ENCODE peak calls at places on chromosomes 3 and 15, in nine cellular contexts. One of them, this sample, is unnamed.

GRCh38 chr3:23115171-23115877 is 87.8 kb upstream of the UBE2E2 start:
- DNase-seq in activated CD8-positive, alpha-beta T cell treated with anti-CD3 and anti-CD28 coated beads for 36 hours: no peak
- DNase-seq in Jurkat, Clone E6-1: peak
- DNase-seq in testis: no peak
- DNase-seq in CD8-positive, alpha-beta memory T cell: no peak
- DNase-seq in pancreas: no peak
- DNase-seq in naive thymus-derived CD8-positive, alpha-beta T cell: no peak
- DNase-seq in OCI-M1: peak
- DNase-seq in thoracic aorta: no peak
- DNase-seq in this sample: no peak

GRCh38 chr15:100635406-100636071 is 33.1 kb downstream of the ASB7 start:
- DNase-seq in CD8-positive, alpha-beta memory T cell: no peak
- DNase-seq in OCI-M1: no peak
- DNase-seq in Jurkat, Clone E6-1: no peak
- DNase-seq in naive thymus-derived CD8-positive, alpha-beta T cell: no peak
- DNase-seq in testis: no peak
- DNase-seq in thoracic aorta: no peak
- DNase-seq in activated CD8-positive, alpha-beta T cell treated with anti-CD3 and anti-CD28 coated beads for 36 hours: no peak
- DNase-seq in pancreas: no peak
- DNase-seq in this sample: no peak

GRCh38 chr3:65914032-65914739 is 124.5 kb downstream of the MAGI1 start:
- DNase-seq in CD8-positive, alpha-beta memory T cell: no peak
- DNase-seq in activated CD8-positive, alpha-beta T cell treated with anti-CD3 and anti-CD28 coated beads for 36 hours: no peak
- DNase-seq in Jurkat, Clone E6-1: no peak
- DNase-seq in pancreas: no peak
- DNase-seq in testis: no peak
- DNase-seq in OCI-M1: no peak
- DNase-seq in thoracic aorta: no peak
- DNase-seq in naive thymus-derived CD8-positive, alpha-beta T cell: no peak
- DNase-seq in this sample: no peak

GRCh38 chr15:52005748-52006701 is 13.0 kb upstream of the MAPK6 start:
- DNase-seq in OCI-M1: peak
- DNase-seq in naive thymus-derived CD8-positive, alpha-beta T cell: no peak
- DNase-seq in pancreas: no peak
- DNase-seq in Jurkat, Clone E6-1: no peak
- DNase-seq in thoracic aorta: no peak
- DNase-seq in testis: no peak
- DNase-seq in activated CD8-positive, alpha-beta T cell treated with anti-CD3 and anti-CD28 coated beads for 36 hours: peak
- DNase-seq in CD8-positive, alpha-beta memory T cell: no peak
- DNase-seq in this sample: no peak

GRCh38 chr3:73614385-73614784 is 10.4 kb downstream of the PDZRN3 start:
- DNase-seq in pancreas: peak
- DNase-seq in thoracic aorta: no peak
- DNase-seq in OCI-M1: peak
- DNase-seq in CD8-positive, alpha-beta memory T cell: no peak
- DNase-seq in Jurkat, Clone E6-1: no peak
- DNase-seq in naive thymus-derived CD8-positive, alpha-beta T cell: no peak
- DNase-seq in testis: peak
- DNase-seq in activated CD8-positive, alpha-beta T cell treated with anti-CD3 and anti-CD28 coated beads for 36 hours: no peak
- DNase-seq in this sample: no peak

GRCh38 chr15:39597751-39598185 is 16.9 kb downstream of the THBS1 start:
- DNase-seq in pancreas: no peak
- DNase-seq in naive thymus-derived CD8-positive, alpha-beta T cell: no peak
- DNase-seq in thoracic aorta: no peak
- DNase-seq in testis: no peak
- DNase-seq in activated CD8-positive, alpha-beta T cell treated with anti-CD3 and anti-CD28 coated beads for 36 hours: no peak
- DNase-seq in OCI-M1: no peak
- DNase-seq in Jurkat, Clone E6-1: no peak
- DNase-seq in CD8-positive, alpha-beta memory T cell: no peak
- DNase-seq in this sample: no peak

GRCh38 chr3:9399746-9400145 is 2.3 kb downstream of the SETD5 start:
- DNase-seq in activated CD8-positive, alpha-beta T cell treated with anti-CD3 and anti-CD28 coated beads for 36 hours: no peak
- DNase-seq in Jurkat, Clone E6-1: no peak
- DNase-seq in pancreas: peak
- DNase-seq in thoracic aorta: peak
- DNase-seq in testis: peak
- DNase-seq in naive thymus-derived CD8-positive, alpha-beta T cell: no peak
- DNase-seq in CD8-positive, alpha-beta memory T cell: no peak
- DNase-seq in OCI-M1: peak
- DNase-seq in this sample: peak

GRCh38 chr3:5190147-5190791 is 2.8 kb downstream of the EDEM1 start:
- DNase-seq in thoracic aorta: no peak
- DNase-seq in CD8-positive, alpha-beta memory T cell: no peak
- DNase-seq in activated CD8-positive, alpha-beta T cell treated with anti-CD3 and anti-CD28 coated beads for 36 hours: peak
- DNase-seq in Jurkat, Clone E6-1: no peak
- DNase-seq in pancreas: no peak
- DNase-seq in naive thymus-derived CD8-positive, alpha-beta T cell: no peak
- DNase-seq in testis: no peak
- DNase-seq in OCI-M1: no peak
- DNase-seq in this sample: no peak

GRCh38 chr15:94259121-94259776 is 27.9 kb downstream of the MCTP2 start:
- DNase-seq in testis: no peak
- DNase-seq in Jurkat, Clone E6-1: no peak
- DNase-seq in OCI-M1: peak
- DNase-seq in thoracic aorta: no peak
- DNase-seq in naive thymus-derived CD8-positive, alpha-beta T cell: no peak
- DNase-seq in CD8-positive, alpha-beta memory T cell: no peak
- DNase-seq in pancreas: no peak
- DNase-seq in activated CD8-positive, alpha-beta T cell treated with anti-CD3 and anti-CD28 coated beads for 36 hours: no peak
- DNase-seq in this sample: no peak

GRCh38 chr3:66107855-66108254 is 69.1 kb upstream of the MAGI1 start:
- DNase-seq in CD8-positive, alpha-beta memory T cell: no peak
- DNase-seq in naive thymus-derived CD8-positive, alpha-beta T cell: no peak
- DNase-seq in Jurkat, Clone E6-1: no peak
- DNase-seq in thoracic aorta: no peak
- DNase-seq in activated CD8-positive, alpha-beta T cell treated with anti-CD3 and anti-CD28 coated beads for 36 hours: no peak
- DNase-seq in OCI-M1: no peak
- DNase-seq in testis: no peak
- DNase-seq in pancreas: no peak
- DNase-seq in this sample: no peak

This sample was measured in HuH-7.5.